ENCODE peak calls at places on chromosomes 7 and 10, in ten cellular contexts. S is AG10803, W is bronchial epithelial cell, Z is IMR-90, K is fibroblast of villous mesenchyme, D is coronary artery, L is brain microvascular endothelial cell, B is choroid plexus epithelial cell, F is right lobe of liver, O is GM12878. N is an unnamed sample.

GRCh38 chr10:27744478-27745379 is 890 bp downstream of the MKX start:
- DNase-seq in K (peak), Z (peak), W (no peak), B (no peak), L (no peak), S (peak), D (peak), O (no peak), F (no peak), N (peak)

GRCh38 chr7:74452748-74453320 is 872 bp upstream of the GTF2IRD1 start:
- DNase-seq in B (peak), D (no peak), F (peak), K (peak), Z (no peak), S (peak), L (no peak), W (no peak), O (no peak), N (peak)

GRCh38 chr10:97726636-97727178 is 10.2 kb upstream of the ZFYVE27 start:
- DNase-seq in L (peak), O (no peak), W (peak), B (peak), F (no peak), Z (peak), S (peak), D (no peak), K (peak), N (peak)

GRCh38 chr7:55366461-55367138 is 1.5 kb downstream of the LANCL2 start:
- DNase-seq in F (no peak), D (no peak), B (peak), O (peak), S (no peak), K (no peak), L (no peak), W (no peak), Z (no peak), N (no peak)

GRCh38 chr7:50607524-50608125 is 42.4 kb upstream of the DDC start:
- DNase-seq in F (no peak), L (no peak), K (no peak), D (no peak), O (no peak), B (peak), S (no peak), W (no peak), Z (peak), N (no peak)

GRCh38 chr7:66359656-66360211 is 154.6 kb downstream of the TPST1 start:
- DNase-seq in Z (no peak), O (no peak), W (peak), K (no peak), S (peak), D (no peak), F (no peak), B (no peak), L (no peak), N (no peak)

GRCh38 chr7:130210181-130210935 is 2.7 kb downstream of the SSMEM1 start:
- DNase-seq in W (peak), L (no peak), D (no peak), K (peak), S (peak), O (no peak), B (peak), Z (peak), F (no peak), N (no peak)

GRCh38 chr10:88989824-88990527 is 622 bp upstream of the FAS start:
- DNase-seq in L (peak), B (peak), O (no peak), F (no peak), D (no peak), Z (peak), W (peak), K (peak), S (peak), N (peak)

GRCh38 chr7:6691609-6692106 is 15.1 kb downstream of the ZNF12 start:
- DNase-seq in O (no peak), K (peak), B (peak), Z (peak), S (peak), F (no peak), D (no peak), W (peak), L (no peak), N (no peak)

GRCh38 chr7:51255536-51256243 is 60.9 kb downstream of the COBL start:
- DNase-seq in D (no peak), L (no peak), S (no peak), K (no peak), W (peak), F (no peak), B (no peak), O (no peak), Z (no peak), N (no peak)

GRCh38 chr10:114266521-114266920 is 27.5 kb downstream of the VWA2 start:
- DNase-seq in F (no peak), O (no peak), B (peak), Z (peak), K (peak), W (peak), D (no peak), L (peak), S (no peak), N (peak)

GRCh38 chr7:66331883-66332282 is 126.7 kb downstream of the TPST1 start:
- DNase-seq in B (no peak), W (no peak), O (no peak), F (no peak), K (no peak), S (no peak), L (no peak), Z (peak), D (no peak), N (no peak)

GRCh38 chr10:60799971-60800370 is 21.7 kb downstream of the CDK1 start:
- DNase-seq in D (no peak), L (no peak), F (no peak), S (no peak), W (no peak), Z (no peak), B (no peak), O (no peak), K (no peak), N (no peak)

GRCh38 chr10:3129581-3130340 is 42.8 kb downstream of the PITRM1 start:
- DNase-seq in O (no peak), S (no peak), L (no peak), F (no peak), K (no peak), W (no peak), B (no peak), Z (no peak), D (no peak), N (no peak)

GRCh38 chr10:31133628-31134302 is 102.1 kb upstream of the ZNF438 start:
- DNase-seq in S (peak), K (peak), F (peak), B (peak), D (peak), O (peak), W (peak), Z (peak), L (no peak), N (peak)

GRCh38 chr7:120989571-120990220 is 1.2 kb downstream of the CPED1 start:
- DNase-seq in W (no peak), L (no peak), B (peak), O (no peak), F (peak), D (peak), Z (peak), S (no peak), K (no peak), N (no peak)

GRCh38 chr7:35993663-35994622 is 159.1 kb upstream of the EEPD1 start:
- DNase-seq in K (peak), L (peak), Z (peak), B (peak), F (no peak), D (no peak), S (peak), O (no peak), W (peak), N (no peak)

GRCh38 chr10:103278862-103279298 is 1.9 kb downstream of the INA start:
- DNase-seq in W (peak), F (no peak), D (no peak), L (peak), S (peak), B (peak), K (peak), O (no peak), Z (peak), N (peak)

GRCh38 chr7:139635521-139636240 is 112.2 kb downstream of the CLEC2L start:
- DNase-seq in F (no peak), L (no peak), K (no peak), Z (no peak), O (no peak), S (no peak), W (no peak), B (no peak), D (no peak), N (no peak)

GRCh38 chr10:43355749-43356371 is 15.6 kb upstream of the FXYD4 start:
- DNase-seq in S (no peak), Z (no peak), W (peak), D (no peak), F (no peak), O (no peak), K (peak), B (peak), L (peak), N (no peak)

GRCh38 chr7:5423272-5423843 is at the start of gene TNRC18:
- DNase-seq in D (peak), L (no peak), W (no peak), S (no peak), O (no peak), B (no peak), F (peak), K (no peak), Z (no peak), N (no peak)

GRCh38 chr7:66790725-66791124 is 50.2 kb downstream of the RABGEF1 start:
- DNase-seq in K (peak), O (no peak), Z (no peak), W (no peak), L (no peak), F (no peak), B (no peak), S (no peak), D (no peak), N (no peak)

GRCh38 chr10:61164458-61165160 is 220.6 kb upstream of the RHOBTB1 start:
- DNase-seq in O (no peak), D (no peak), B (peak), S (no peak), F (no peak), K (peak), Z (no peak), W (peak), L (no peak), N (peak)

GRCh38 chr7:3404490-3404889 is 103.4 kb downstream of the SDK1 start:
- DNase-seq in B (peak), O (no peak), D (no peak), S (peak), Z (peak), F (no peak), K (peak), L (peak), W (peak), N (peak)

GRCh38 chr7:37040330-37040729 is 316.0 kb upstream of the AOAH start:
- DNase-seq in B (no peak), K (peak), D (no peak), L (no peak), Z (peak), O (no peak), F (no peak), S (peak), W (peak), N (no peak)

GRCh38 chr7:17584822-17585221 is 286.4 kb downstream of the AHR start:
- DNase-seq in Z (peak), B (peak), O (no peak), S (peak), W (peak), L (peak), D (no peak), K (no peak), F (no peak), N (no peak)

GRCh38 chr10:4701016-4701415 is 125.0 kb upstream of the AKR1E2 start:
- DNase-seq in S (no peak), Z (no peak), O (no peak), B (no peak), K (no peak), W (no peak), D (no peak), F (no peak), L (no peak), N (no peak)

GRCh38 chr10:78559514-78560392 is 509.0 kb upstream of the ZMIZ1 start:
- DNase-seq in D (no peak), W (no peak), O (no peak), K (no peak), Z (no peak), S (no peak), L (no peak), F (no peak), B (no peak), N (no peak)

GRCh38 chr10:70479161-70479531 is 579 bp downstream of the PALD1 start:
- DNase-seq in W (no peak), O (no peak), S (no peak), L (no peak), F (no peak), Z (no peak), D (no peak), K (no peak), B (no peak), N (no peak)

GRCh38 chr7:117350027-117350426 is 27.2 kb upstream of the WNT2 start:
- DNase-seq in D (no peak), F (no peak), L (no peak), B (no peak), O (no peak), K (no peak), Z (no peak), S (no peak), W (no peak), N (no peak)

GRCh38 chr7:26390016-26390415 is 98.4 kb downstream of the SNX10 start:
- DNase-seq in L (no peak), W (no peak), F (no peak), Z (no peak), S (no peak), O (no peak), K (no peak), D (no peak), B (no peak), N (no peak)

GRCh38 chr7:25073451-25073850 is 51.6 kb downstream of the CYCS start:
- DNase-seq in S (peak), Z (peak), O (no peak), F (no peak), W (no peak), K (peak), B (peak), L (peak), D (no peak), N (peak)

GRCh38 chr10:132054564-132054963 is 11.2 kb upstream of the JAKMIP3 start:
- DNase-seq in D (no peak), S (no peak), F (no peak), O (no peak), L (no peak), W (no peak), B (peak), K (no peak), Z (no peak), N (peak)

GRCh38 chr7:131786204-131786603 is 229.8 kb upstream of the PODXL start:
- DNase-seq in S (no peak), W (no peak), O (no peak), F (no peak), D (no peak), K (no peak), B (no peak), L (no peak), Z (no peak), N (no peak)

GRCh38 chr7:84999450-84999849 is 187.4 kb downstream of the SEMA3D start:
- DNase-seq in F (no peak), W (no peak), S (no peak), B (no peak), K (no peak), L (no peak), O (no peak), D (no peak), Z (no peak), N (no peak)

GRCh38 chr7:26178272-26178960 is 22.1 kb downstream of the HNRNPA2B1 start:
- DNase-seq in D (no peak), O (no peak), W (no peak), F (no peak), B (no peak), Z (no peak), S (no peak), L (no peak), K (no peak), N (no peak)

GRCh38 chr10:132389631-132390454 is 7.2 kb upstream of the PWWP2B start:
- DNase-seq in L (no peak), B (no peak), K (peak), W (no peak), D (no peak), F (peak), O (no peak), S (peak), Z (no peak), N (peak)

GRCh38 chr7:158804335-158804734 is 25.0 kb downstream of the ESYT2 start:
- DNase-seq in K (no peak), B (no peak), F (no peak), W (no peak), D (no peak), L (no peak), O (no peak), S (no peak), Z (no peak), N (no peak)

GRCh38 chr7:51823437-51823836 is 506.8 kb upstream of the COBL start:
- DNase-seq in F (no peak), W (no peak), B (no peak), D (no peak), Z (no peak), S (no peak), L (no peak), K (no peak), O (no peak), N (no peak)

GRCh38 chr7:98619450-98620321 is 2.6 kb downstream of the NPTX2 start:
- DNase-seq in D (no peak), F (peak), Z (peak), O (no peak), K (peak), B (no peak), S (peak), L (no peak), W (no peak), N (peak)
- H3K4me3 ChIP-seq in D (peak), F (no peak), Z (no peak), O (no peak), K (no peak), B (no peak), S (peak), L (no peak), W (no peak), N (no peak)

GRCh38 chr10:17454801-17455520 is 566 bp upstream of the ST8SIA6 start:
- DNase-seq in D (no peak), L (no peak), S (no peak), F (no peak), O (no peak), B (no peak), K (no peak), Z (no peak), W (no peak), N (no peak)

GRCh38 chr10:17456032-17456548 is 1.7 kb upstream of the ST8SIA6 start:
- DNase-seq in K (no peak), L (no peak), W (no peak), D (no peak), S (no peak), B (no peak), O (no peak), Z (no peak), F (no peak), N (no peak)

GRCh38 chr10:17453377-17454091 is 861 bp downstream of the ST8SIA6 start:
- DNase-seq in B (peak), O (no peak), D (no peak), S (peak), F (no peak), L (no peak), Z (no peak), K (peak), W (peak), N (peak)

GRCh38 chr10:17453035-17453376 is 1.4 kb downstream of the ST8SIA6 start:
- DNase-seq in F (no peak), B (no peak), K (no peak), D (no peak), W (no peak), O (no peak), S (no peak), L (no peak), Z (no peak), N (no peak)

DNA sequence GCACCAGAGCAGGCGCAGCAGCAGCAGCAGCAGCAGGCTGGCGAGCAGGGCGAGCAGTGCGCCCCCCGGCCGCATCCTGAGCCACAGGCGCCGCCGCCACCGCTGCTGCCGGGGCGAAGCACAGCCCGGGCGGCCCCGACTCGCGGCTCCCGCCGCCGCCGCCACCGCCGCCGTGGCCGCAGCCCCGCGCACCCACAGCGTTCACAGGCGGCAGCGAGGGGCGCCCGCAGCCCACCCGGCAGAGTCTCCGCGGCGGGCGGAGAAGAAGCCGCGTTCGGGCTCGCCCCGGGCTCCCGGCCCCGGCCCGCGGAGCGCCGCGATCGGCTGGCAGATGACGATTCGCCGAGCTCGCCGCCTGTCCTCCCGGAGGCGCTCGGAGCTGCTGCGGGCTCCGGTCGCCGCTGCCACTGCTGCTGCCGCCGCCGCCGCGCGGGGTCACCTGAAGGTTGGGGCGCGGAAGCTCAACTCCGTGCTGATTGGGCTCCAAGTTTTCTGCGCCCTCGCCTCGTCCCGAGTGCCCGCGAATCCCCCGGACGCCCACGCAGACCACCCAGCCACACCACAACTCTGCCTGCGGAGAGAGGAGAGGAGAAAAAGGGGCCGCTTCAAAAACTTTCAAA is at the start of gene ST8SIA6:
- DNase-seq in D (no peak), K (peak), Z (peak), L (peak), S (peak), F (peak), W (no peak), B (peak), O (no peak), N (peak)
- H3K4me3 ChIP-seq in D (peak), K (peak), Z (peak), L (peak), S (peak), F (peak), W (peak), B (peak), O (peak), N (peak)

DNA sequence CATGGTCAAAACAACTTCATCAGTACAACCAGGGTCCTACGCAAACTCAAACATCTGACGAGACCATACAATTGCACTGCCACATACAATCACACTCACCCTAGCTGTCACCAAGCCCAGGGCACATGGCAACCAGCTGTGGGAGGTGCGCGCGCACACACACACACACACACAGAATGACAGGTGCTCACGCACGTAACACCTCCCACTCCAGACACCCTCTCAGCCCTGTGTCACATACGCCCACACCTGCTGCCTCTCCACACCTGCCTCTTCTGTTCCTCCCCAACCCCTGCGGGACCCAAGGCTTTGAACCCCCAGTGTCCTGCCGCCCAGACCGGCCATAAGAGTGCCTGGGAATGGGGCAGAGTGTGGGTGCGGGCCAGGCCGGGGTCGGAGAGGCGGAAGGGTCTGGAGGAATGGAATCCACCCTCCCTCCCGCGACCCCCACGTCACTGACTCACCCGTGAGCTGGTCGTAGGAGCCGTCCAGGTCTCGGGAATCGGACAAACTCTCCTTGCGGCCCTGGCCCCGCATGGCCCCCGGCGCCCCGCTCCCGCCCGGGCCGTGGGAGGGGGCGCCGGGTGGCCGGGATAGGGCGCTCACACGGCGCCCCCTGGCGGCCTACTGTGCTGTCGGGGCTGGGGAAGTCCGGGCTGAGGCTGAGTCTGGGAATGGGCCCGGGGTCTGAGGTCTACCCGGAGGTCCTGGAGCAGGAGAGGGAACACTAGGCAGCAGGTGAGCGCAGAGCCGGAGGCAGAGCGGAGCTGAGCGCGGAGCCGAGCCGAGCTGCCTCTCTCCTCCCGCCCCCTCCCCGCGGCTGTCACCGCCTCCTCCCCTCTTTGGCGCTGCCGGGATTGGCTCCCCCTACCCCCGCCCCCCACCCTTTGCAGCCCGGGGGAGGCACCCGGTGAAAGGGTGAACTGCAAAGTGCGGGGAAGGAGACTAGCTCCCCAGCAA is at the start of gene KCNIP2:
- DNase-seq in K (no peak), F (no peak), D (peak), Z (no peak), O (no peak), B (no peak), S (no peak), W (no peak), L (no peak), N (peak)
- H3K4me3 ChIP-seq in K (peak), F (no peak), D (peak), Z (no peak), O (peak), B (peak), S (no peak), W (no peak), L (peak), N (no peak)

GRCh38 chr7:99504281-99504602 is 220 bp upstream of the ZKSCAN5 start:
- DNase-seq in B (no peak), Z (no peak), W (no peak), K (no peak), L (peak), D (peak), S (no peak), O (no peak), F (no peak), N (no peak)
- H3K4me3 ChIP-seq in B (peak), Z (peak), W (peak), K (peak), L (peak), D (peak), S (peak), O (peak), F (peak), N (peak)